ENCODE peak calls at places on chromosomes 16 and 17, in ten cellular contexts. Y is K562, O is stomach, I is A549, Q is body of pancreas, L is IMR-90, G is uterus, T is heart left ventricle, R is upper lobe of left lung, A is Peyer's patch. F is an unnamed sample.
A peak's percentile ranks its signal among the peaks of the same experiment; 100 is the strongest.

GRCh38 chr17:16652847-16653366 is 743 bp downstream of the ZNF624 start:
- DNase-seq in Y (no peak), O (no peak), I (no peak), Q (no peak), L (no peak), G (no peak), T (no peak), R (no peak), A (no peak), F (no peak)

GRCh38 chr17:65562206-65562531 is 721 bp upstream of the AXIN2 start:
- DNase-seq in Y (no peak), O (no peak), I (no peak), Q (no peak), L (no peak), G (no peak), T (no peak), R (no peak), A (no peak), F (no peak)

GRCh38 chr17:76872221-76872873 is 4.1 kb downstream of the MGAT5B start:
- DNase-seq in Y (no peak), O (no peak), I (peak; percentile 92), Q (no peak), L (peak; percentile 96), G (no peak), T (no peak), R (no peak), A (no peak), F (no peak)

GRCh38 chr17:62824290-62825135 is 16.4 kb upstream of the MARCHF10 start:
- DNase-seq in Y (no peak), O (no peak), I (peak; percentile 66), Q (no peak), L (peak; percentile 95), G (no peak), T (no peak), R (no peak), A (no peak), F (no peak)

GRCh38 chr17:42399121-42399520 is 10.9 kb upstream of the STAT3 start:
- DNase-seq in Y (no peak), O (no peak), I (no peak), Q (no peak), L (no peak), G (no peak), T (no peak), R (no peak), A (no peak), F (no peak)

GRCh38 chr16:78684040-78684611 is 584.7 kb downstream of the WWOX start:
- DNase-seq in Y (no peak), O (peak; percentile 38), I (peak; percentile 6), Q (no peak), L (peak; percentile 43), G (peak; percentile 69), T (peak; percentile 31), R (peak; percentile 21), A (no peak), F (peak; percentile 21)

GRCh38 chr16:11135167-11135973 is 120.6 kb downstream of the SOCS1 start:
- DNase-seq in Y (no peak), O (no peak), I (no peak), Q (no peak), L (peak; percentile 49), G (no peak), T (no peak), R (peak; percentile 69), A (no peak), F (no peak)

GRCh38 chr16:47142469-47143328 is 1.0 kb downstream of the NETO2 start:
- DNase-seq in Y (peak; percentile 57), O (peak; percentile 29), I (peak; percentile 25), Q (peak; percentile 19), L (peak; percentile 44), G (no peak), T (peak; percentile 40), R (peak; percentile 88), A (peak; percentile 53), F (peak; percentile 52)

GRCh38 chr17:72033311-72033710 is 87.5 kb upstream of the SOX9 start:
- DNase-seq in Y (no peak), O (no peak), I (no peak), Q (no peak), L (no peak), G (no peak), T (no peak), R (no peak), A (no peak), F (no peak)

DNA sequence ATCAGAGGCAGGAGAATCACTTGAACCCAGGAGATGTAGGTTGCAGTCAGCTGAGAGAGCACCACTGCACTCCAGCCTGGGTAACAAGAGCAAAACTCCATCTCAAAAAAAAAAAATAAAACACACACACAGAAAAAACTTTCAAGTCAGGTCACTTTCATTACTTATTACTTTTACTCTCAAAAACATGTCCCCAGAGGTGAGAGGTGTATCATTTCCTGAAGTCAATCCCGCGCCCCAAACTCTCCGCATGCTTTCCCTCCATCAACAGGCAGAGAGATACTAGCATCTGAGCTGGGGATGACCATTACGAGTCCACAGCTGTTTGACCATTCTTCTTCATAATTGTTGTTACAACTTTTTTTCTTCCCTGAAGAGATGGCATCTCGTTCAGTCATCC is 48.7 kb downstream of the YWHAE start:
- DNase-seq in Y (no peak), O (no peak), I (no peak), Q (no peak), L (no peak), G (no peak), T (no peak), R (no peak), A (no peak), F (no peak)
- H3K27ac ChIP-seq in Y (no peak overlapping the region), O (no peak overlapping the region), I (no peak overlapping the region), Q (no peak overlapping the region), L (no peak overlapping the region), G (no peak overlapping the region), T (no peak overlapping the region), R (no peak overlapping the region), A (no peak overlapping the region), F (no peak overlapping the region)

GRCh38 chr17:81868674-81869220 is 2.4 kb downstream of the ARHGDIA start:
- DNase-seq in Y (peak; percentile 61), O (no peak), I (peak; percentile 58), Q (peak; percentile 69), L (peak; percentile 88), G (peak; percentile 75), T (peak; percentile 35), R (peak; percentile 76), A (peak; percentile 59), F (no peak)

GRCh38 chr17:81869221-81870154 is 1.6 kb downstream of the ARHGDIA start:
- DNase-seq in Y (peak; percentile 66), O (peak; percentile 33), I (peak; percentile 62), Q (peak; percentile 60), L (no peak), G (peak; percentile 61), T (peak; percentile 44), R (peak; percentile 92), A (peak; percentile 66), F (peak; percentile 47)

GRCh38 chr17:81870978-81871386 is at the start of gene ARHGDIA:
- DNase-seq in Y (peak; percentile 94), O (no peak), I (no peak), Q (peak; percentile 97), L (no peak), G (no peak), T (no peak), R (no peak), A (peak; percentile 95), F (no peak)

GRCh38 chr17:81870155-81870977 is 771 bp downstream of the ARHGDIA start:
- DNase-seq in Y (peak; percentile 29), O (peak; percentile 40), I (no peak), Q (peak; percentile 49), L (peak; percentile 69), G (peak; percentile 42), T (peak; percentile 45), R (peak; percentile 91), A (peak; percentile 76), F (peak; percentile 43)

DNA sequence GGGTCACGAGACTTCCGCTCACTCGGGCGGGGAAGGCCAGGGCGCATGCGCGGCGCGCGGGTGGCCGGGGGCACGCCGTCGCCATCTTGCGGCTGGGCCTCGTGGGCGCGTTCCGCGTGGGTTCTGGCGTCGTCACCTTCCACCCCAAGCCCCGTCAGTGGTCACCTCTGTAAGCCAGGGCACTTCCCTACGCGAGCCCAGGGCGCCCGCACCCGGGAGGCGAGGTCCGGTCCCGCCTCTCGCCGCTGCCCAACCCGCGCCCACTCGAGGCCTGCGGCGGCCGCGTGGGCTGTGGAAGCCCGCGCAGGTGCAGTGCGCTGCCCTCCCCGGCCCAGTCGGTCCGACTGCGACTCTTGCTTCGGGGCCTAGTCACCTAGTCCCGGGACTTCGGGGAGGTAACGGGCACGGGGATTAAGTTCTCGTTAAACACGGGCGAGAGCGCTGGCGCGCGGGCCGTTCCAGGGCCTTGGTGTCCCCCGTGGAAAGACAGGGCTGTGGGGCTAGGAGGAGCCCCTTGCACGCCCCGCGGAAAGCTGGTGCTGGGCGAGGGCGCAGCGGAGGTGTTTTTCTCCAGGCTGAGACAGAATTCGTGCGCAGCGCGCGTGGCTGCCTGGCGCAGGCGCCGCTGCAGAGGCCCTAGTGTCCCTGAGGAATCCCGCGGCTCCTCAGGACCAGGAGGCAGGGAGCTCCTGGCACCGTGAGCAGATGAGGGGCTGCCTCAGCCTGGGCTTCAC is 417 bp upstream of the ARHGDIA start:
- DNase-seq in Y (no peak), O (peak; percentile 96), I (peak; percentile 96), Q (peak; percentile 62), L (peak; percentile 83), G (peak; percentile 94), T (peak; percentile 95), R (peak; percentile 100), A (peak; percentile 77), F (peak; percentile 93)
- TF ChIP-seq POLR2A in Y (peak; percentile 75), O (peak; percentile 60), I (peak; percentile 77), Q (peak; percentile 92), L (peak; percentile 4), G (peak; percentile 92), T (no peak), R (peak; percentile 98), A (peak; percentile 96), F (peak; percentile 92)

GRCh38 chr17:51640108-51640622 is 379.8 kb downstream of the UTP18 start:
- DNase-seq in Y (peak; percentile 17), O (no peak), I (peak; percentile 84), Q (no peak), L (no peak), G (no peak), T (no peak), R (no peak), A (no peak), F (peak; percentile 23)
- H3K27ac ChIP-seq in Y (no peak overlapping the region), O (no peak overlapping the region), I (peak overlapping the region; percentile 56), Q (no peak overlapping the region), L (no peak overlapping the region), G (no peak overlapping the region), T (no peak overlapping the region), R (no peak overlapping the region), A (no peak overlapping the region), F (no peak overlapping the region)

DNA sequence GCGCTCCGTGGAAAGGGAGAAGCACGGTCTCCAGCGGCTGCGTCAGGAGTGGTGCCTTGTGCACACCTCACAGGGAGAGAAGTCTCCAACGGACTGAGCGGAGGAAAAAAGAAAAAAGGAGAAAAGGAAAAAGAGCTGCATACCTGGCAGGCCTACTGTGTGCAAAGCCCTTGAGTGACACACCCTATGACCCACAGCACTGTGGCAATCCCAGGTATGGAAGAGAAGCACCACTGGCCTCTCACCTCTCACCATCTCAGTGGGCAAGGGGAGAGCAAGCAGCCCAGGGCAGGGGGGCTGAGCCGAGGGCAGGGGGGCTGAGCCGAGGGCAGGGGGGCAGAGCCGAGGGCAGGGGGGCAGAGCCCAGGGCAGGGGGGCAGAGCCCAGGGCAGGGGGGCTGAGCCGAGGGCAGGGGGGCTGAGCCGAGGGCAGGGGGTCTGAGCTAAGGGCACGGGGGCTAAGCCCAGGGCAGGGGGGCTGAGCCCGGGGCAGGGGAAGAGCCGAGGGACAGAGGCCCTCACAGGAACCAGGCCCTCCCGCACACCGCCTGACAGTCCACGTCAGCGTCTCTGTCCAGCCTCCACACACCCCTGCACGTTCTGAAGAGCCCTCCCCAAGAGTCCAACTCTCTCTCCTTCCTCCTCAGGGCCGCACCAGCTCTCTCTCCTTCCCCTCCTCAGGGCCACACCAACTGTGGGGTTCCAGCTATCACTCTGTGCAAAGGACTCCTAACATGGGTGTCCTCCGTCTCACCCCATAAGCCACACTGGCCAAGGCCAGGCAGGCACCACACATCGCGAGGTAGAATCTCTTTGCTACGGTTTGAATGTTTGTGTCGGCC is 105.8 kb downstream of the ZNF778 start:
- DNase-seq in Y (no peak), O (no peak), I (no peak), Q (peak; percentile 8), L (no peak), G (no peak), T (no peak), R (peak; percentile 45), A (peak; percentile 41), F (no peak)
- TF ChIP-seq POLR2A in Y (no peak), O (no peak), I (no peak), Q (no peak), L (no peak), G (no peak), T (no peak), R (no peak), A (no peak), F (no peak)

F was measured in testis.